ENCODE peak calls at places on chromosome 15, in six cellular contexts. V is sigmoid colon, W is lower leg skin, Y is uterus, O is NB4, Q is A549. P is an unnamed sample.
A peak's percentile ranks its signal among the peaks of the same experiment; 100 is the strongest.

GRCh38 chr15:94412979-94413741 is 181.8 kb downstream of the MCTP2 start:
- DNase-seq in V (no peak), W (no peak), Y (no peak), O (peak; percentile 48), Q (peak; percentile 29), P (no peak)

GRCh38 chr15:73954188-73955145 is 28.2 kb downstream of the LOXL1 start:
- DNase-seq in V (peak; percentile 58), W (no peak), Y (no peak), O (no peak), Q (no peak), P (no peak)

GRCh38 chr15:41233367-41233771 is 2.3 kb downstream of the CHP1 start:
- DNase-seq in V (no peak), W (no peak), Y (no peak), O (no peak), Q (peak; percentile 34), P (peak; percentile 42)

GRCh38 chr15:40344631-40345120 is 3.9 kb upstream of the CCDC9B start:
- DNase-seq in V (peak; percentile 83), W (no peak), Y (peak; percentile 56), O (peak; percentile 79), Q (peak; percentile 55), P (peak; percentile 79)

GRCh38 chr15:48507416-48508065 is 138.0 kb downstream of the FBN1 start:
- DNase-seq in V (no peak), W (no peak), Y (no peak), O (peak; percentile 60), Q (peak; percentile 56), P (peak; percentile 1)

GRCh38 chr15:33190539-33190938 is 4.0 kb downstream of the FMN1 start:
- DNase-seq in V (no peak), W (no peak), Y (no peak), O (no peak), Q (no peak), P (no peak)

GRCh38 chr15:32838820-32839219 is 121.0 kb downstream of the GREM1 start:
- DNase-seq in V (no peak), W (no peak), Y (no peak), O (no peak), Q (peak; percentile 81), P (peak; percentile 27)

GRCh38 chr15:42716626-42717025 is 20.3 kb downstream of the CDAN1 start:
- DNase-seq in V (no peak), W (no peak), Y (no peak), O (no peak), Q (no peak), P (no peak)

GRCh38 chr15:100728371-100729201 is 126.2 kb downstream of the ASB7 start:
- DNase-seq in V (no peak), W (peak; percentile 81), Y (peak; percentile 13), O (peak; percentile 59), Q (no peak), P (no peak)

GRCh38 chr15:35448294-35448693 is 97.7 kb downstream of the DPH6 start:
- DNase-seq in V (no peak), W (no peak), Y (no peak), O (no peak), Q (no peak), P (no peak)

GRCh38 chr15:27492021-27492621 is 521.1 kb downstream of the GABRG3 start:
- DNase-seq in V (no peak), W (no peak), Y (no peak), O (no peak), Q (no peak), P (no peak)

GRCh38 chr15:73899197-73900128 is 26.1 kb downstream of the TBC1D21 start:
- DNase-seq in V (no peak), W (no peak), Y (no peak), O (no peak), Q (no peak), P (no peak)

GRCh38 chr15:44535509-44536297 is 1.2 kb upstream of the EIF3J start:
- DNase-seq in V (peak; percentile 70), W (no peak), Y (peak; percentile 22), O (peak; percentile 42), Q (peak; percentile 14), P (no peak)

GRCh38 chr15:36356978-36357582 is 222.3 kb upstream of the CDIN1 start:
- DNase-seq in V (no peak), W (no peak), Y (peak; percentile 39), O (no peak), Q (no peak), P (no peak)

GRCh38 chr15:25787381-25787780 is 75.7 kb downstream of the ATP10A start:
- DNase-seq in V (peak; percentile 69), W (no peak), Y (no peak), O (no peak), Q (no peak), P (no peak)

GRCh38 chr15:56832125-56832524 is 86.3 kb upstream of the TCF12 start:
- DNase-seq in V (peak; percentile 93), W (no peak), Y (peak; percentile 53), O (no peak), Q (peak; percentile 41), P (no peak)

GRCh38 chr15:77797270-77797669 is 164.6 kb upstream of the LINGO1 start:
- DNase-seq in V (no peak), W (no peak), Y (no peak), O (no peak), Q (no peak), P (no peak)

GRCh38 chr15:32659340-32659831 is 17.9 kb downstream of the SCG5 start:
- DNase-seq in V (no peak), W (no peak), Y (no peak), O (no peak), Q (peak; percentile 63), P (peak; percentile 78)

GRCh38 chr15:47987908-47988532 is 132.8 kb upstream of the SLC24A5 start:
- DNase-seq in V (no peak), W (no peak), Y (no peak), O (peak; percentile 64), Q (peak; percentile 53), P (peak; percentile 7)

GRCh38 chr15:76391847-76392246 is 55.3 kb downstream of the ISL2 start:
- DNase-seq in V (no peak), W (no peak), Y (no peak), O (no peak), Q (no peak), P (no peak)

GRCh38 chr15:75641603-75642002 is 1.6 kb upstream of the IMP3 start:
- DNase-seq in V (no peak), W (no peak), Y (no peak), O (no peak), Q (no peak), P (no peak)

GRCh38 chr15:65258863-65259262 is 27.8 kb downstream of the PARP16 start:
- DNase-seq in V (peak; percentile 81), W (no peak), Y (peak; percentile 57), O (no peak), Q (no peak), P (no peak)
- TF ChIP-seq POLR2A in V (no peak), W (no peak), Y (no peak), O (no peak), Q (no peak), P (no peak)

DNA sequence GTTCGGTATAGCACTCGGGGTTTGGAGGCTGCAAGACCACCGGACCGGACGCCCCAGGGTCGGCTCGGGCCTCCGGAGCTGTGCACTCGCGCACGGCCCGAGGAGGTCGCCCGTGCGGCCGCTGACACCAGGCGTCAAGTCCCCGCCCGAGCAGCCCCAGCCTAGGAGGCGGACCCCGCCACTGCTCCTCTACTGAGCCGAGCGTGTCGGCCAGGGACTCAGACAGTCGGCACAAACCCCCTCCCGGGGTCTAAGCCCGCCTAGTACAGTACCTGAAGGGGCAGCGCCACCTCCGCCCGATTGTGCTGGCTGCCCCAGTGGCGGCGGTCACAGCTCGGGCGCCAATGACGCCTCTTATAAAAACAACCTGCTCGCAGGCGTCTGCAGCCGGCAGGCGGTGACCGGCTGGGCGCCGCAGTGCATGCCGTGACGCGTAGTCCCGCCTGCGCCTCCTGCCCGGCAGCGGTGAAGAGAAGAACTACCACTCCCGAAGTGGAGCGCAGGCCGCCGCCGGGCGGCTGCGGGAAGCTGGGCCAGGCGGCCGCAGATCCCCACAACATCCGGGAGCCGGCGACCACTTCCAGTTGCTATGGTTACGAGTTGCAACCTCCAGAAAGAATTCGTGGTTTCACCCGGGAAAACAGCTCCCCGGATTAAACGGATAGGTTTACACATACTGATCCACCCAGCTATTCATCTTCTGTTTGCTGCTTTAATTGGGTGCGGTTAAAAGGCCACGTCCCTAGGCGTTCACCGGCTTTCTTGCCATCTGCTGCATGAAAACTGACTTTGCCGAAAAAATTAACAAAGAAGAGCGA is at the start of the genes CCPG1 and PIERCE2:
- DNase-seq in V (peak; percentile 95), W (peak; percentile 97), Y (peak; percentile 89), O (peak; percentile 97), Q (peak; percentile 97), P (peak; percentile 71)
- TF ChIP-seq POLR2A in V (peak; percentile 75), W (no peak), Y (peak; percentile 69), O (peak; percentile 59), Q (peak; percentile 57), P (peak; percentile 83)

GRCh38 chr15:70853855-70854668 is at the start of gene LARP6:
- DNase-seq in V (peak; percentile 73), W (peak; percentile 91), Y (peak; percentile 76), O (peak; percentile 9), Q (peak; percentile 52), P (peak; percentile 30)
- TF ChIP-seq POLR2A in V (no peak), W (no peak), Y (peak; percentile 87), O (no peak), Q (peak; percentile 71), P (peak; percentile 74)

GRCh38 chr15:53843166-53843565 is 83.7 kb upstream of the WDR72 start:
- DNase-seq in V (no peak), W (no peak), Y (no peak), O (no peak), Q (no peak), P (no peak)
- TF ChIP-seq POLR2A in V (no peak), W (no peak), Y (no peak), O (no peak), Q (no peak), P (no peak)

DNA sequence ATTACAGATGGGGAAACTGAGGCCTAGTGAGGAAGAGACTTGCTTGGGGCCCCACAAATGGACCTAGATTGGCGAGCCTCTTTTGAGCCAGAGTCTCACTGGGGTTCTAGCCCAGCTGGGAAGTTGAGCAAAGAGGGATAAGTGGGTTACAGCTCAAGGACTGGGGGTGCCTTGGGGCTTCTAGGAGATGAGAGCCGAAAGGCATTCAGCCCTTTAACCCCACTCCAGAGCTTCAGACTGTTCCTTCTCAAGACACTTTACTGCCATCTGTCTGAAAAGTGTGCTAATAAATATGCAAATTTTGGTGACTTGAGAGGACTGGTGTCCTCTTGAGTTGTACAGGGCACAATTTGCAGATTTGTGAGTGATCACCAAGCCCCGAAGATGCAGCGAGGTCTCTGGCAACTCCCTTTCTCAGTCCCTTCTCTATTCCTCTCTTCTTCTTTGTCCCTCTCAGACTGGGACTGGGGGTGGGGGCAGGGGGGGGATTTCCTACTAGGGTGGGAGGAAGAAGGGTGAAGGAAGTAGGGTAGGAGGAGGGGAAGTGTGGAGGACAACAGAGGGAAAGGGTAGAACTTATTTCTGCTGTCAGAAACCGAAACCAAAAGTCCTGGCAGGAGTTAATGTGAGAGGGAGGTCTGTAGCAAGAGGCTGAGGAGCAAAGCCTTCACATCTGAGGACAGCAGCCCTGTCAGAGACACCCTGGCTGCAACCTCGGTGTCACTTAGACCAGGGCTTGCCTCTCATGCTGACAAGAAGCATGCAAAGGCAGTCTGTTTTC is 16.2 kb upstream of the ANKDD1A start:
- DNase-seq in V (no peak), W (no peak), Y (no peak), O (peak; percentile 86), Q (no peak), P (no peak)
- TF ChIP-seq POLR2A in V (no peak), W (no peak), Y (no peak), O (no peak), Q (no peak), P (no peak)